ENCODE peak calls at places on chromosomes 5 and 9, in four cellular contexts. S is K562, X is GM12878, G is HepG2. D is an unnamed sample.

GRCh38 chr5:149853019-149853648 is 91.5 kb downstream of the PDE6A start:
- DNase-seq in S (peak), X (no peak), G (peak), D (peak)

GRCh38 chr5:138037907-138038633 is 5.2 kb upstream of the FAM13B start:
- DNase-seq in S (no peak), X (no peak), G (no peak), D (no peak)

GRCh38 chr5:27130587-27130986 is 92.2 kb upstream of the CDH9 start:
- DNase-seq in S (no peak), X (no peak), G (no peak), D (no peak)

GRCh38 chr5:174204914-174205313 is 159.4 kb downstream of the NSG2 start:
- DNase-seq in S (no peak), X (no peak), G (no peak), D (peak)

GRCh38 chr9:125240649-125240999 is 519 bp downstream of the HSPA5 start:
- DNase-seq in S (peak), X (no peak), G (peak), D (no peak)

GRCh38 chr9:93259490-93260289 is 75.8 kb downstream of the WNK2 start:
- DNase-seq in S (no peak), X (no peak), G (no peak), D (no peak)

GRCh38 chr5:132176987-132177386 is 50.7 kb downstream of the P4HA2 start:
- DNase-seq in S (peak), X (peak), G (no peak), D (no peak)

GRCh38 chr5:134143964-134144941 is 29.8 kb downstream of the TCF7 start:
- DNase-seq in S (no peak), X (no peak), G (no peak), D (no peak)

GRCh38 chr5:3376611-3377010 is 219.0 kb upstream of the IRX1 start:
- DNase-seq in S (no peak), X (no peak), G (no peak), D (no peak)

GRCh38 chr9:88578486-88579362 is 43.7 kb downstream of the NXNL2 start:
- DNase-seq in S (peak), X (peak), G (peak), D (peak)

GRCh38 chr5:143401846-143402463 is 1.5 kb downstream of the NR3C1 start:
- DNase-seq in S (no peak), X (no peak), G (peak), D (no peak)

GRCh38 chr9:136544549-136545064 is 1.2 kb downstream of the NOTCH1 start:
- DNase-seq in S (peak), X (no peak), G (no peak), D (no peak)

GRCh38 chr5:142798099-142798768 is 28.1 kb downstream of the ARHGAP26 start:
- DNase-seq in S (no peak), X (no peak), G (peak), D (no peak)

GRCh38 chr5:88143693-88144218 is 124.9 kb downstream of the TMEM161B start:
- DNase-seq in S (no peak), X (no peak), G (no peak), D (no peak)

GRCh38 chr5:88142801-88143692 is 125.6 kb downstream of the TMEM161B start:
- DNase-seq in S (no peak), X (no peak), G (no peak), D (no peak)

GRCh38 chr5:88141695-88141979 is 127.0 kb downstream of the TMEM161B start:
- DNase-seq in S (no peak), X (no peak), G (no peak), D (no peak)

GRCh38 chr5:88140396-88140862 is 128.2 kb downstream of the TMEM161B start:
- DNase-seq in S (no peak), X (no peak), G (no peak), D (peak)

DNA sequence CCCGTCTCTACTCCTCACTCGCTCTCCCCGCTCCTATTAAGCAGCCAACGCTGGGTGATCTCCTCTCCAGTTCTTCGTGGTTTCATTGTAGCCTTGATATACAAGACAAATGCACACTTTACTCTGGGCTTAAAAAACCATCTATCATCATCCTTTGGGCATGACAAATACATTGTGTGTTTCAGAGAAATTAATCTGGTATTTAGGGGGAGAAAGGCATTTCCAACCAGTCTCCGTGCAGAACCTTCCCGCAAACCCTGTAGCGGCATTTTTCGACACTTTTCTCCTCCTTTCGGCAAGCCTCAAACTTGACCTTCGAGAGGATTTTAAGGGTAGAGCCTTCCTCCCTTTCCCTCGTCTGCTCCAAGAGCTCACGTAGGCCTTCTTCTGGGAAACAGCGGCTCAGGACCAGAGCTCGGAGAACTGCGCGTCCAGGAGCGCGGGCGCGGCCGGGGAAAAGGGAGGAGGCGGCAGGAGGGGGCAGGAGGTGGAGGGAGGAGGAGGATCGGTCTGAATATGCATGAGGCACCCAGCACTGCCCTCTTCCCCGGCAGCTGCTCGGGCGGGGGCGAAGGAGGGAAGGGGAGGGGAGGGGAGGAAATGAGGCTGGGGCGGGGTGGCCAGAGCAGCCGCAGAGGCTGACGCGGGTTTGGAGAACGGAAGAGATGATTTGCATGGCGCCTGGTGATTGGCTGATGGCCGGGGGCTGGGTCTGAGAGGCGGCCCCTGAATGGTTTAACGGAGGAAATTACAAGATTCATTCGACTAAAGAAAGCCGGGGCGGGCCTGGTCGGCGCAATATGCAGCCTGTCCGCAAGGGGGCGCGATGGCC is 127.6 kb downstream of the TMEM161B start:
- DNase-seq in S (peak), X (peak), G (peak), D (peak)
- TF ChIP-seq CTCF in S (peak), X (peak), G (peak), D (peak)

DNA sequence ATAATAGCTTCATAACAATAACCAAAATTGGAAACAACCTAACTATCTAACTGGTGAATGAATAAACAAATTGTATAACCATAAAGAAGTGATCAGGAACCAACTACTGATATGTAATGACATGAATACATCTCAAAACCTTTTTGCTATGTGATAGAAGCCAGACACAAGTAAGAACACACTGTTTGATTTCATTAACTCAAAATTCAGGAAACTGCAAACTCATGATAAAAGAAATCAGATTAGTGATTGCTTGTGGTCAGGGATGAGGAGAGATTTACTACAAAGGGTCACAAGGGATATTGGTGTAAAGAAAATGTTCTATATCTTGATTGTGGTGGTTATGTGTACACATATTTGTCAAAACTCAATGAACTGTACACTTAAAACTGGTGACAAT is 22.6 kb upstream of the BRINP1 start:
- DNase-seq in S (no peak), X (no peak), G (no peak), D (no peak)
- TF ChIP-seq ETV6 in S (no peak), X (no peak), G (no peak), D (no peak)

GRCh38 chr5:135218486-135218755 is 180.6 kb downstream of the MACROH2A1 start:
- DNase-seq in S (no peak), X (no peak), G (no peak), D (no peak)

GRCh38 chr5:135216072-135216812 is 182.2 kb upstream of the PITX1 start:
- DNase-seq in S (no peak), X (no peak), G (no peak), D (no peak)

GRCh38 chr5:135219239-135219638 is 179.8 kb downstream of the MACROH2A1 start:
- DNase-seq in S (no peak), X (no peak), G (no peak), D (no peak)

GRCh38 chr5:135216813-135217154 is 182.2 kb downstream of the MACROH2A1 start:
- DNase-seq in S (no peak), X (no peak), G (no peak), D (no peak)

DNA sequence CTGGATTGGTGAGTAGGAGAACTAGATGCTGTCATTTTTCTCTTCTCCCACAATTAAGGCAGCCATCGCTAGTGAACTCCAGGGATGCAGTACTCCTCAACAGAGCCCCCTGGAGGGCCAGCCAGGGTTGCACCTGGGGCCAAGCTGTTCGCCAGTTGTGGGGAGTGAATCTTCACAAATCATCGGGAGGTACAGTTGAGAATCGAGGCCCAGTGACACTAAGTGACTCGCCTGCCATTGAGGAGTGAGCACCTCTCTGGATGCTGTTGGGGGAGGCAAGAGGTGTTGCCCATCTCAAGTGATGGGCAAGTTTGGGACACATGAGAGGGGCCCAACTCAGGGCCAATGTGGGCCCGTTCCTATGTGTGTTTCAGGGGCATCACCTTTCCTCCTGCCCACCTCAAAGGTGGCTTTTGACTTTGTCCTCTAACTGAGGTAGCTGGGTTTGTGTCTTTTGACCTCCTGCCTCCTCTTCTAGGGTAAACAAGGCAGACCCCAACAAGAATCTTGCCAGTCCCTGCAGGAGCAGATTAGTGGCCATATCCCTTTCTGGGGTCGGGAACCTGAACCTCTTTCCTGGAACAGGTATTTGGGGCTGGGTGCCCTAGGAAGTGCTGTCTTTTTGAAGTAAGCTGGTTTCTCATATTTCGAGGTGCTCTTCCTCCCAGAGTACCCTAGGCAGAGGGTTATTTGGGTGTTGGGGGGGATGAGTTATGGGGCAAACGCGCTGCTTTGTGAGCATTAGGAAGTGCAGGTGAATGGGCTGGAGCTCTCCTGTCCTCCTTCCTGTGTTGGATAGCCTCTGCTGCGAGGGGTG is 181.2 kb downstream of the MACROH2A1 start:
- DNase-seq in S (peak), X (no peak), G (no peak), D (peak)
- TF ChIP-seq CTCF in S (peak), X (peak), G (no peak), D (no peak)

DNA sequence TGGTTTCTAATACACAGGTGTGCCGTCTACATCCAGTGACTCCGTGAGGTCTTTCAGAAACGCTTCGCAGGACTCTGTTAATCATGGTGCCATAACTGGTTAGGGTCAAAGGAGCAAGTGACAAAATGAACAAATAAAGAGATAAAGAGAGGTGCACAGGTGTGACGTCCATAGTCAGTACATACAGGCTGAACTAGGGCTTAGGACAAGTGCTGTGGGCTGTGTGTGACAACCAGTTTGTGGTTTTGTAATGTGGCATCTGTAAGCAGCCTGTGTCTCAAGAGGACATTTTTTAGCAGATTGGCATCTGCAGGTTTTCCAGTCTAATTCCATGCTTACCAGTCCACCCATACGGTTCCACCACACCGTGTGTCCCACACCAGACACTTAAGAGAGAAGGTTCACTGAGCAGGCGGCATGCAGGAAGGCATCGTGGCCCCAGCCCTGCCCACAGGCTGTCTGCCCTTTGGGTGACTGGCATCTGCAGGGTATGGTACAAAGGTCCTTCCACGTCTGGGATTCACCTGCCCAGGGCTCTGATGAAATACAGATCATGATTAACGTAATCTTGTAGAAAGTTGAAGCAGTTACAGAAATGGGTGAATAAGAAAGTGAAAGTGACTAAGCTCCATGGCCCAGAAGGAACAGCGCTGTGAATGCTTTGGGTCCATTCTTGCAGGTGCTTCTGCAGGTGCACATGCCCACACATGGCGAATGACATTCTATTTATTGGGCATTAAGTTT is 26.9 kb downstream of the SRD5A1 start:
- DNase-seq in S (no peak), X (peak), G (no peak), D (no peak)
- TF ChIP-seq ETV6 in S (no peak), X (no peak), G (no peak), D (no peak)